ENCODE peak calls at places on chromosomes 13 and 19, in ten cellular contexts. Y, U, I, P, Z, N, G, J, O and R are unnamed samples.

GRCh38 chr13:73776137-73776785 is 357.9 kb downstream of the KLF12 start:
- DNase-seq in O (no peak), G (no peak), N (no peak), J (no peak), Z (no peak), P (peak), U (no peak), I (no peak), Y (no peak), R (no peak)

GRCh38 chr13:43214124-43214523 is 190.7 kb downstream of the DNAJC15 start:
- DNase-seq in Z (no peak), P (no peak), U (no peak), Y (no peak), O (no peak), N (no peak), I (no peak), G (no peak), J (no peak), R (no peak)

GRCh38 chr13:48580185-48580803 is 47.4 kb upstream of the RCBTB2 start:
- DNase-seq in G (peak), P (peak), O (peak), J (peak), N (peak), Y (peak), Z (peak), I (no peak), U (peak), R (no peak)

GRCh38 chr19:1811472-1811894 is 593 bp downstream of the ATP8B3 start:
- DNase-seq in Y (peak), P (peak), Z (peak), U (no peak), J (no peak), N (no peak), G (no peak), I (peak), O (peak), R (no peak)

GRCh38 chr13:93620366-93620765 is 393.8 kb downstream of the GPC6 start:
- DNase-seq in J (no peak), G (no peak), O (no peak), P (no peak), Z (no peak), N (peak), Y (no peak), U (no peak), I (no peak), R (no peak)

GRCh38 chr19:2149980-2150793 is 1.2 kb downstream of the AP3D1 start:
- DNase-seq in U (no peak), Z (no peak), Y (peak), I (no peak), O (peak), N (no peak), J (no peak), G (no peak), P (no peak), R (peak)

GRCh38 chr19:38263696-38264485 is 482 bp upstream of the SPINT2 start:
- DNase-seq in P (no peak), U (peak), N (no peak), Y (peak), I (peak), G (no peak), O (peak), J (peak), Z (no peak), R (peak)

GRCh38 chr13:105758929-105759328 is 776.5 kb downstream of the EFNB2 start:
- DNase-seq in N (no peak), P (no peak), I (no peak), Z (no peak), Y (no peak), O (no peak), G (no peak), J (no peak), U (no peak), R (no peak)

GRCh38 chr13:51317262-51317661 is 22.2 kb upstream of the SERPINE3 start:
- DNase-seq in I (peak), P (peak), Z (no peak), G (no peak), Y (no peak), N (no peak), O (no peak), J (no peak), U (no peak), R (no peak)

DNA sequence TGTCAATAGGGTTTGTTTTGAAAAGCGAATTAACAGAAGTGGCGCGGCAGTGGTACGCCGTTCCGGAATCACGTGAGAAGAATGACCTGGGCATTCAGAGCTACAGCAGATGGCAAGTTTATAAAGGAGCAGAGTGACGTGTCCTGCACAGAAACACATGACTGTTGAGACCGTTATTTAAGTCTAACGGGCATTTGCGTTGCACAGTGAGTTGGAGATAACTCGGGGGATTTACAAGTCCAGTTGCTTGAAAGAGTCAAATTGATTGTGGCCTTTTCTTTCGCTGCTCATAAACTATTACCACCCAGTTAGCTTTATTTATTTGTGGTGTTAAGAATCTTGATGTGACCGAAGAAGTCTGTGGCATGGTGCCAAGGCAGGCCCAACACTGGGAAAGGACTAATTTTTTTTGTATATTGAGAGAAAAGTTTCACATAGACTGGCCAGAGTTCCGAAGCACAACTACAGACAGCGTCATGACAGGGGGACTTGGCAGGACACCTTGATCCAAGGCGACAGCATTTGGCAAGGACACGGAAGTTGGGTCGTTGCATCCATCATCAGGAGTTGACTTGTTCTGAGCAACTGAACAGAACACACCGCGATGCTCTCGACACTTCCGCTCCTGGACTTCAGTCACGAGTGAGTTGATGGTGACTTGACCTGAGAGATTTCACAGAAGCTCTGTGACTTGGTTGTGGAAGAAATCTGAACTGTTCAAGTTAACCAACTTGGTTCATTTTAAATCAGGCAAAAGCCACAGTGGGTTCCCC is 12.0 kb upstream of the PTOV1 start:
- DNase-seq in Y (no peak), U (no peak), G (no peak), Z (no peak), J (no peak), N (no peak), O (no peak), P (peak), I (no peak), R (no peak)
- TF ChIP-seq CTCF in Y (no peak), U (no peak), G (no peak), Z (no peak), J (no peak), N (no peak), O (no peak), P (no peak), I (no peak), R (no peak)

GRCh38 chr19:34363930-34364329 is 1.1 kb upstream of the GPI start:
- DNase-seq in J (no peak), Z (no peak), P (no peak), I (no peak), U (no peak), Y (no peak), O (no peak), G (no peak), N (no peak), R (no peak)
- TF ChIP-seq CTCF in J (no peak), Z (no peak), P (no peak), I (no peak), U (no peak), Y (no peak), O (no peak), G (no peak), N (no peak), R (no peak)

GRCh38 chr13:60162096-60162495 is 1.6 kb downstream of the DIAPH3 start:
- DNase-seq in J (no peak), N (no peak), G (no peak), I (peak), U (peak), P (no peak), Y (no peak), O (no peak), Z (no peak), R (no peak)

GRCh38 chr13:60167121-60167520 is 3.4 kb upstream of the DIAPH3 start:
- DNase-seq in I (no peak), Z (no peak), P (no peak), N (no peak), O (no peak), G (no peak), U (no peak), J (no peak), Y (no peak), R (no peak)

GRCh38 chr13:60164490-60164889 is 762 bp upstream of the DIAPH3 start:
- DNase-seq in J (no peak), U (peak), Z (no peak), G (no peak), N (no peak), I (no peak), Y (no peak), O (peak), P (peak), R (no peak)

GRCh38 chr13:60165391-60166099 is 1.8 kb upstream of the DIAPH3 start:
- DNase-seq in G (peak), U (no peak), P (peak), N (peak), Y (no peak), O (peak), I (no peak), Z (no peak), J (no peak), R (no peak)

DNA sequence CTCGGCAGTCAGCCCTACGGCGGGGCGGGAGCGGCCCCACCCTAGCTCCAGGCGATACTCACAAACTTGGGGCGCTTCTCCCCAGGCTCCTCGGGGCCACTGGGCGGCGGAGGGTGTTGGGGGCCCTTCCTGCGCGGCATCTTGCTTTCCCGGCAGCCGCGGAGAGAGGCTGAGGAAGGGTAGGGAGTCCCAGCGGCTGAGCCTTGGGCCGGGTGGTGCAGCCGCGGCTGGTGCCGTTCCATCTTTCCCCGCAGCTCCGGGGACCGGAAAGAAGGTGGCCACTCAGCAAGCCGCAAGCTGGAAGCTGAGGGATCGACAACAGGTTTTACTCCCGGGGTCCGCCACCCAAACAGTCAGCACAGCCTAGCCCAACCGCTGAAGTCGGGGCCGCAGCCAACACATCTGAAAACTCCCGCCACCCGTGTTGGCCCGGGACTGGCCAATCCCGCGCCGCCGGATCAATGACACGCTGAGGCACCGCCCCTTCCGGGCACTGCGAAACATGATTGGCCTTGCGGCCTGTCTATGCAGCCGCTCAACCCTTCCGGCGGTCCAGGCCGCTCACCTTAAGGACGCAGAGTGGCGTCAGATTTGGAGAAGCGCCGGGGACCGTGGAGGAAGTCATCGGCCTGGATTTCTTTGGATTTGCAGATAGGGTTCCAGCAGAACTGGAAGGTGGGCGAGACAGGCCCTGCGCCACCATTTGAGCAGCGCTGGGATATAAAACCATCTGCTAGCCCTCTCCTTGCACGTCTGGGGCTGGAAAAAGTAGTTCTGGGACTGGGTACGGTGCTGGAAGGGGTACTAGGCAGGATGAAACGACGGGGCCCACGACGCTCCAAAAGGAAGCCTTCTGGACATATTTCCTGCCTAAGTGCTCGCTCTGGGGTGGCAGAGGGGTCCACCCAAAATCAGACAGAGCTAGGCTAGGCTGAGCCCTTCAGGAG is at the start of gene DIAPH3:
- DNase-seq in I (peak), Z (peak), G (peak), J (peak), O (peak), U (peak), N (peak), Y (peak), P (peak), R (peak)
- TF ChIP-seq CTCF in I (no peak), Z (peak), G (no peak), J (no peak), O (no peak), U (no peak), N (no peak), Y (no peak), P (no peak), R (no peak)

DNA sequence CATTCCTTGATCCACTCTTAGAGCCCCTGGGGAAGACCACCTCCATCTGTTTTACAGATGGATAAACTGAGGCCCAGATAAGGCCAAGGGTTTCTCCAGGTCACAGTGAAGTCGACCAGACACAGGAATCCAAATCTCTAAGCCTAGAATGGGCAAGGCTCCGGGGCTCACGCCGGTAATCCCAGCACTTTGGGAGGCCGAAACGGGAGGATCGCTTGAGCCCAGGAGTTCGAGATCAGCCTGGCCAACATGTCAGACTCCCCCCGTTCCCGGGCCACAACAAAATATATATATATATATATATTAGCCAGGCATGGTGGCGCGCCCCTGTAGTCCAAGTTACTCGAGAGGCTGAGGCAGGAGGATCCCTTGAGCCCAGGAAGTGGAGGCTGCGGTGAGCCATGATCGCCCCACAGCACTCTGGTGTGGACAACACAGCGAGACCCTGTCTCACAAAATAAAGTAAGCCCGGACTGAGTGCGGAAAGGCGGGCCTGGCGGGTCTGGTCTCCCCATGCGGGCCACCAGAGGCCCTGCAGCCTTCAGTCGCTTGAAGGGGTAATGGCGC is 615 bp upstream of the RPL13A start:
- DNase-seq in I (no peak), N (no peak), U (no peak), Y (no peak), P (no peak), Z (no peak), J (no peak), O (no peak), G (no peak), R (no peak)
- TF ChIP-seq CTCF in I (no peak), N (no peak), U (no peak), Y (peak), P (no peak), Z (no peak), J (no peak), O (no peak), G (no peak), R (no peak)

GRCh38 chr13:80939581-80939980 is 598.7 kb upstream of the SPRY2 start:
- DNase-seq in I (no peak), N (no peak), J (no peak), Y (no peak), O (no peak), G (no peak), U (no peak), Z (no peak), P (no peak), R (no peak)
- TF ChIP-seq CTCF in I (no peak), N (no peak), J (no peak), Y (no peak), O (no peak), G (no peak), U (no peak), Z (no peak), P (no peak), R (no peak)

GRCh38 chr19:8367327-8368001 is 3.5 kb downstream of the ANGPTL4 start:
- DNase-seq in O (peak), Z (peak), G (peak), Y (peak), I (peak), P (peak), N (peak), U (no peak), J (peak), R (no peak)

GRCh38 chr19:8366961-8367326 is 3.0 kb downstream of the ANGPTL4 start:
- DNase-seq in U (no peak), P (peak), G (no peak), N (no peak), Z (no peak), I (no peak), O (peak), Y (no peak), J (no peak), R (no peak)

GRCh38 chr19:8361921-8362793 is 1.8 kb upstream of the ANGPTL4 start:
- DNase-seq in U (no peak), P (peak), I (peak), Y (peak), Z (peak), O (peak), G (peak), J (peak), N (peak), R (no peak)

GRCh38 chr19:8366121-8366581 is 2.2 kb downstream of the ANGPTL4 start:
- DNase-seq in Z (no peak), I (no peak), Y (no peak), J (no peak), G (no peak), N (no peak), U (no peak), O (peak), P (no peak), R (peak)

GRCh38 chr19:8363803-8364771 is at the start of gene ANGPTL4:
- DNase-seq in N (no peak), G (no peak), Y (peak), J (peak), P (peak), Z (peak), I (no peak), O (peak), U (no peak), R (peak)
- TF ChIP-seq CTCF in N (peak), G (peak), Y (peak), J (peak), P (no peak), Z (peak), I (peak), O (peak), U (no peak), R (no peak)

GRCh38 chr19:28746486-28746885 is 466.5 kb downstream of the UQCRFS1 start:
- DNase-seq in N (no peak), Z (no peak), G (no peak), O (no peak), P (no peak), I (peak), Y (no peak), U (no peak), J (no peak), R (no peak)
- TF ChIP-seq CTCF in N (no peak), Z (no peak), G (no peak), O (no peak), P (no peak), I (no peak), Y (no peak), U (no peak), J (no peak), R (no peak)

GRCh38 chr13:30457306-30457891 is 8.3 kb downstream of the HMGB1 start:
- DNase-seq in P (no peak), I (no peak), J (no peak), G (no peak), U (no peak), Z (no peak), Y (no peak), N (no peak), O (no peak), R (no peak)

GRCh38 chr13:30456290-30456689 is 9.4 kb downstream of the HMGB1 start:
- DNase-seq in J (no peak), I (no peak), Z (no peak), N (no peak), P (no peak), O (no peak), U (peak), Y (no peak), G (no peak), R (no peak)

GRCh38 chr13:30450066-30450465 is 15.7 kb downstream of the HMGB1 start:
- DNase-seq in J (no peak), O (no peak), N (no peak), G (no peak), Y (no peak), P (no peak), I (no peak), Z (no peak), U (no peak), R (no peak)

GRCh38 chr13:30454991-30455390 is 10.7 kb downstream of the HMGB1 start:
- DNase-seq in Z (no peak), P (no peak), Y (no peak), N (no peak), U (no peak), I (no peak), O (no peak), J (no peak), G (no peak), R (no peak)

GRCh38 chr13:30453727-30454126 is 12.0 kb downstream of the HMGB1 start:
- DNase-seq in Z (no peak), U (peak), P (no peak), Y (no peak), G (no peak), I (no peak), N (no peak), J (no peak), O (no peak), R (no peak)
- TF ChIP-seq CTCF in Z (no peak), U (peak), P (peak), Y (no peak), G (peak), I (no peak), N (peak), J (no peak), O (peak), R (no peak)

DNA sequence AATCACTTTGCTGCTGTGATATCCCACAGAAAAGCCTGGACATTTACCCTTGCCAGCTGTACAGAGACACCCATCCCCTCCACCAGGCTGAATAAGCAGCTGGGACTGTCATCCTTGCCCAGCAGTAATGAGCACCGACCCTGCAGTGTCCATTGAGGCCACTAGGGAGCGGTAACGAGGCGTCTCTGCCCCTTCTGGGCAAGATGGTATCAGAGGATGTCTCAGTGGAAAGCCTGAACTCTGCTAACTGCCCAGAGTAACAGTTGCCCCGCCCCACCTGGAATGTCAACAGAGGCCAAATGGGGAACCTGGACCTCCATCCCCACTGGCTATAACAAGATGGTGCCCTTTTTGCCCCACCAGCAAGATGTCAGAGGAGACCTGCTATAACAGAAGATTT is 22.8 kb upstream of the CEACAM20 start:
- DNase-seq in G (no peak), I (no peak), U (peak), P (peak), Y (no peak), J (no peak), N (no peak), O (no peak), Z (no peak), R (peak)
- TF ChIP-seq CTCF in G (peak), I (peak), U (peak), P (peak), Y (no peak), J (no peak), N (peak), O (peak), Z (no peak), R (peak)

DNA sequence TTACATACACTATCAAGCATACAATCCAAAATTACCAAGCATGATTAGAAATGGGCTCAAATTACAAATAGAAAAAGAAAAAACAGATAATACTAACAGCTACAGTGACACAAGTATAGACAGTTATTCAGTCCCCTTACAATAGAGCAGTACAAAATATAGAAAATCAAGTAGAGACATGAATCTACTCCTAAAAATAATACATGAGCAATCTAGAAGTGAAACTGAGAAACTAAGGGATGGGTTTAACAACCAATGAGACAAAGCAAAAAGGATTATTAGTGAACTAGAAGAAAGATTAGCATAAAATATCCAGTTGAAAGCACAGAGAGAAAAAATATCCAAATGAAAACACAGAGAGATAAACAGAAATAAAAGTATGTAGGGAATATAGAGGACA is 426.7 kb downstream of the TBC1D4 start:
- DNase-seq in U (no peak), Z (no peak), I (no peak), P (no peak), J (no peak), Y (no peak), N (no peak), G (no peak), O (no peak), R (no peak)
- TF ChIP-seq CTCF in U (no peak), Z (no peak), I (no peak), P (no peak), J (no peak), Y (no peak), N (no peak), G (no peak), O (no peak), R (no peak)